ENCODE peak calls at places on chromosomes 7 and 10, in four cellular contexts. S is lung, M is Caco-2, G is tibial nerve. B is an unnamed sample. For H3K36me3 and H3K4me1, the result is how much of the 10 kb centered on the place peaks cover.

GRCh38 chr10:122688293-122688989 is 11.2 kb downstream of the C10orf120 start:
- DNase-seq in S (no peak), G (peak), M (no peak), B (no peak)

GRCh38 chr7:158550886-158551452 is 36.7 kb downstream of the PTPRN2 start:
- DNase-seq in G (no peak), S (no peak), M (no peak), B (no peak)

GRCh38 chr10:124011464-124011863 is 81.9 kb downstream of the CHST15 start:
- DNase-seq in G (no peak), M (no peak), S (no peak), B (no peak)

GRCh38 chr7:47088329-47089067 is 493.4 kb downstream of the TNS3 start:
- DNase-seq in G (peak), S (peak), M (peak), B (peak)

GRCh38 chr10:73838827-73839226 is 27.4 kb upstream of the NDST2 start:
- DNase-seq in S (no peak), M (no peak), G (no peak), B (no peak)

GRCh38 chr10:73060738-73061635 is 35.7 kb downstream of the P4HA1 start:
- DNase-seq in M (no peak), S (no peak), G (no peak), B (no peak)

GRCh38 chr10:48309711-48310226 is 3.3 kb downstream of the MAPK8 start:
- DNase-seq in M (no peak), S (no peak), G (no peak), B (no peak)

GRCh38 chr7:132655071-132655761 is 78.9 kb upstream of the PLXNA4 start:
- DNase-seq in G (peak), S (peak), M (no peak), B (peak)

GRCh38 chr7:37342665-37343471 is 105.8 kb downstream of the ELMO1 start:
- DNase-seq in G (no peak), M (no peak), S (no peak), B (no peak)

GRCh38 chr10:3166496-3167290 is 5.9 kb downstream of the PITRM1 start:
- DNase-seq in G (no peak), S (no peak), M (no peak), B (no peak)

GRCh38 chr10:3167611-3168330 is 4.8 kb downstream of the PITRM1 start:
- DNase-seq in G (no peak), S (no peak), M (no peak), B (no peak)

GRCh38 chr10:3165196-3165595 is 7.4 kb downstream of the PITRM1 start:
- DNase-seq in S (no peak), G (no peak), M (no peak), B (no peak)

GRCh38 chr10:3162533-3162932 is 10.0 kb downstream of the PITRM1 start:
- DNase-seq in M (no peak), S (no peak), G (no peak), B (no peak)

DNA sequence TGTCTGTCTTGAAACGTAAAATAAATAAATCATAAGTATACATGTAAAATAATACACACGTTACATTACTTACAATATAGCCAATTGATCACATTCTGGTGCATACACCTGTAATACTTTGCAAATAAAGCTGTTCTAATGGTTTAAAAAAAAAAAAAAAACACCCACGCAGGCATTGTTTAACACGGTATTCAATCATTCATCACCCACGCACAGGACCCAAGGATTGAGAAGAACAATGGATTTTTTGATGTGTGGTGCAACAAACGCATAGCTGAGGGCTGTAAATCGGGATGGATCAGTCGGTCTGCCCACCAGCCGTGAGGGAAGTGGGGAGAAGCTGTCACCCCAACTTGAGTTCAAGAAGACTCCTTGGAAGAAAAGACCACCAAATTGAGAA is 8.7 kb downstream of the PITRM1 start:
- DNase-seq in S (no peak), G (no peak), M (no peak), B (no peak)
- TF ChIP-seq CTCF in S (no peak), G (no peak), M (no peak), B (no peak)

GRCh38 chr7:44563171-44563679 is 10.5 kb downstream of the DDX56 start:
- DNase-seq in S (no peak), G (no peak), M (no peak), B (no peak)

GRCh38 chr7:44564606-44565005 is 9.1 kb downstream of the DDX56 start:
- DNase-seq in S (no peak), M (no peak), G (no peak), B (no peak)

GRCh38 chr7:44565795-44566559 is 7.7 kb downstream of the DDX56 start:
- DNase-seq in S (no peak), M (no peak), G (no peak), B (no peak)

GRCh38 chr7:44566680-44567079 is 7.0 kb downstream of the DDX56 start:
- DNase-seq in G (no peak), M (no peak), S (no peak), B (no peak)

GRCh38 chr7:44565097-44565794 is 8.5 kb downstream of the DDX56 start:
- DNase-seq in M (peak), S (peak), G (peak), B (peak)
- H3K36me3 ChIP-seq in M (under half), S (under half), G (half or more), B (under half)

DNA sequence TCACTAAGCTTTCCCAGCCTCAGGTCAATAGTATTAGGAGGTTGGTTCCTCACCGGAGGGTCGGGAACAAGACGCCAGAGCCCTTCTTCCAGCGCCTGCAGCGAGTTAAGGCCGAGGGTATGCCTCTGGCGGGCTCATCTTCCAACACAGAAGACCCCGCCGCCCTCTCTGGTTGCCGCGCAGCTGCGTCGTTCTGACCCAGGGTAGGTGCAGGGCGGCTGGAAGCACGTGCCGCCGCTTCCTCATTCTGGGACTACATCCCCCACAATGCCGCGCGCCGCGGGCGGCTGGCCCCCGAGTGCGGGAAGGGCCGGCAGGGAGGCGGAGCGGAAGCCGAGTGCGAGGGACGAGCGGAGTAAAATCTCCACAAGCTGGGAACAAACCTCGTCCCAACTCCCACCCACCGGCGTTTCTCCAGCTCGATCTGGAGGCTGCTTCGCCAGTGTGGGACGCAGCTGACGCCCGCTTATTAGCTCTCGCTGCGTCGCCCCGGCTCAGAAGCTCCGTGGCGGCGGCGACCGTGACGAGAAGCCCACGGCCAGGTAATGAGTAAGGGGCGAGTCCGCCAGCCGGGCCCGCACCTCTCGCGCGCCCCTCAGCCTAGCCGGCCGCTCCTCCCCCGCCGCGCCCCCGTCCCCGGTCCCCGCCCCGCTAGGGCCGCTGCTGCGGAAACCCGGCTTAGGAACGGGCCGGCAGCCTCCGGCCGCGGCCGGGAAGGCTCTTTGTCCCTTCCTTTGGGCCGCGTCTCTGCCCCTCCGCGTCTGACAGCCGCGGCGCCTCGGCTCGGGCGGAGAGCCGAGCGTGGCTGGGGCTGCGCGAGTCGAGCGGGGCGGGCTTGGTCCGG is at the start of gene CCDC126:
- DNase-seq in S (peak), G (peak), M (peak), B (peak)
- H3K4me1 ChIP-seq in S (under half), G (under half), M (under half), B (under half)

DNA sequence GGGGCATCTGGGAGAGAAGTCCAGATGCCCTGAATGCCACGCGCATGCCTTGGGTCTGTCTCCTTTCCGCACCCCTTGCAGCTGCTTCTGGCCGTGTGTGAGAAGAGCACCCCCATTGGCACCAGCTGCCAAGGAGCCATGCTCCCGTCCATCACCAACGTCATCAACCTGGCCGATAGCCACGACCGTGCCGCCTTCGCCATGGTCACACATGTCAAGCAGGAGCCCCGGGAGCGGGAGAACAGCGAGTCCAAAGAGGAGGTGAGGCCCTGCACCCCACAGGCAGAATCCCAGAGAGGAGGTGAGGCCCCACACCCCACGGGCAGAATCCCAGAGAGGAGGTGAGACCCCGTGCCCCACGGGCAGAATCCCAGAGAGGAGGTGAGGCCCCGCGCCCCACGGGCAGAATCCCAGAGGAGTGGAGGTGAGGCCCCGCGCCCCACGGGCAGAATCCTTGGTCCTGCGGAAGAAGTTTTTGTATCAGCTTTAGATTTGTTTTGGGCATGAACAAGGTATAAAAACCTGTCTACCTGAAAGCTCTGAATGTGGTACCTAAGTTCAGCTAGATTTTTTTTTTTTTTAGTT is 91.8 kb downstream of the TRRAP start:
- DNase-seq in M (no peak), G (no peak), S (no peak), B (no peak)
- TF ChIP-seq CTCF in M (no peak), G (no peak), S (no peak), B (no peak)

DNA sequence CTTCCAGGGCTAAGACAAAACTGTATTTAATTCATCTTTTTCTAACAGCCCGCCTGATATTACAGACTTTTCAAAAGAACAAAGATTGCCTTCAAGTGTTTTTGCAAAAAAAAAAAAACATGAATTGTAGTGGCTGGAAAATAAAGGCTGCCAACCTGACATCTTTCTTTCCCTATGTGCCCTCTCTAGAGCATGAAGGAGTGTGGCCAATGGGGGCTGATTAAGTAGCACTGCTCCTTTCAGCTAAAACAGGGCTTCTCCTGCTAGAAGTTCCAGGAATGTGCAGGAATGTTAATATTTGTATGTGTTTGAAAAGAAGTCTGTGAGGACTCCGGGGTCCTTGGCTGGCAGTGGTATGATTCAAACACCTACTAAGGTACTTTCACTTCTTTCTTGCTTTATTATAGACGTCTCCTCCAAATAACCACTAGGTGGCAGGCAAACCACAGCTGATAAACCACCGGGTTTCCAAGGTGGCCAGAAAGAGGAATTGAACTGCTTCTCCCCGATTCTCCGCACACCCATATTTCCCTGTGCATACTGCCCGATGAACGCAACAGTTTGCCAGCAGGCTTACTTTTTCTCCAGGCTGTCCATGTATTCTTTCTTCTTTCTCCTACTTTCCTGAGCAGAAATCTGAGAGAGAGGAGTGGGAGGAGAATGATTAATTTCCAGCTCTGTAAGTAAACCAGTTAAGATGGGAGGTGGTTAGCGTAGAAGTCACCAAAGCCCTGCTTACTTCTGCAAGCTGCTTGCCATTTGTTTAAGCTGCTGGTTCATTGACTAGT is 56.8 kb upstream of the DGKI start:
- DNase-seq in S (peak), G (peak), M (peak), B (peak)
- H3K36me3 ChIP-seq in S (under half), G (half or more), M (under half), B (half or more)

GRCh38 chr10:3825862-3826351 is 40.9 kb upstream of the KLF6 start:
- DNase-seq in S (no peak), M (no peak), G (no peak), B (no peak)
- H3K4me1 ChIP-seq in S (under half), M (half or more), G (under half), B (under half)

GRCh38 chr10:79336276-79336675 is 11.0 kb upstream of the PPIF start:
- DNase-seq in M (no peak), S (no peak), G (no peak), B (no peak)

GRCh38 chr10:79334573-79334972 is 12.7 kb upstream of the PPIF start:
- DNase-seq in M (no peak), S (no peak), G (no peak), B (no peak)

GRCh38 chr10:79335094-79335469 is 12.2 kb upstream of the PPIF start:
- DNase-seq in S (no peak), M (no peak), G (no peak), B (peak)

GRCh38 chr10:79336739-79337138 is 10.5 kb upstream of the PPIF start:
- DNase-seq in M (no peak), S (no peak), G (no peak), B (no peak)

DNA sequence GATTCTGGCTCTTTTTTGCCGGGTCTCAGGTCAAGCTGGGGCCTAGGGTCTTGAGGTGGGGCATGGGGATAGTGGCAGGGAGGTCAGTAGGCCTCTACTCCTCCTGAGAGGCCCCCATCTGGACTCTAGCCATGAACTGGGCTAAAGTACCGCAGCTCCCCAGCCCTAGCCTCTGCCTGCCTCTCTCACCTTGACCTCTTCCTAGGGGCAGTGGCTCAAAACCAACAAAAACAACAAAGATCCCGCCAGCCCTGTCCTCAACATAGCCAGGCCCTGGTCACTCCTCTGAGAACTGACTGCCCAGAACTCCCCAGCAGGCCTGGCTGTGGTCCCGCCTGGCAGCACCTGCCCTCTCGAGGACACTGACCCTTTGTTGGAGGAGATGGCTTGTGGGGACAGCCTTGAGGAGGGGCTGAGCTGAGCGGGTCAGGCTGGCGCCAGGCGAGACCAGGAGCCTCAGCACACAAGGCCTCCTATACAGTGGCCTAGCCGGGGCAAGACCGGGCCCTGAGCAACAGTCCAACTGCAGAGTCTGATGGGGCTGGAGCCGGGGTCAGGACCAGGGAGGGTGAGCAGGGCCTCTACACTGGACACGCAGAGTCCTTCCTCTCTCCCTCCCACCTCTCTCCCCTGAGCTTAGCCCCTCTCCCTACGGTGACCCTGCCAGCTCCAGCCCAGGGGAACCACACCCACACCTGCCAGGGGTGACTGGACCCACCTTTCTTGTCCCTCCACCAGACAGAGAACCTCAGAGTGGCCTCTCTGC is 11.6 kb upstream of the PPIF start:
- DNase-seq in G (no peak), S (no peak), M (no peak), B (peak)
- TF ChIP-seq CTCF in G (no peak), S (no peak), M (no peak), B (no peak)